ENCODE peak calls at places on chromosomes 5 and 9, in nine cellular contexts. V, D, F, W, Z, T, H, X and U are unnamed samples.

GRCh38 chr5:1172670-1173404 is 28.6 kb upstream of the SLC6A19 start:
- DNase-seq in V (no peak), D (no peak), F (no peak), W (no peak), Z (no peak), T (no peak), H (no peak), X (no peak), U (no peak)

GRCh38 chr5:151448038-151448985 is 909 bp downstream of the SLC36A1 start:
- DNase-seq in V (peak; percentile 57), D (no peak), F (no peak), W (no peak), Z (no peak), T (peak; percentile 32), H (no peak), X (peak; percentile 35), U (peak; percentile 14)

GRCh38 chr9:117916291-117916690 is 212.1 kb downstream of the TLR4 start:
- DNase-seq in V (no peak), D (no peak), F (no peak), W (no peak), Z (no peak), T (no peak), H (no peak), X (no peak), U (no peak)

GRCh38 chr5:172885594-172886340 is 51.7 kb downstream of the ERGIC1 start:
- DNase-seq in V (no peak), D (no peak), F (no peak), W (no peak), Z (peak; percentile 68), T (no peak), H (no peak), X (no peak), U (no peak)

GRCh38 chr9:130282000-130282700 is 16.6 kb downstream of the HMCN2 start:
- DNase-seq in V (no peak), D (no peak), F (no peak), W (no peak), Z (peak; percentile 84), T (no peak), H (no peak), X (no peak), U (no peak)

GRCh38 chr5:92729088-92729487 is 851.9 kb downstream of the NR2F1-AS1 start:
- DNase-seq in V (no peak), D (no peak), F (no peak), W (no peak), Z (no peak), T (no peak), H (no peak), X (no peak), U (no peak)

GRCh38 chr9:91296354-91296753 is 65.4 kb downstream of the AUH start:
- DNase-seq in V (no peak), D (no peak), F (no peak), W (no peak), Z (no peak), T (no peak), H (no peak), X (no peak), U (no peak)

GRCh38 chr9:135501261-135502167 is 1.0 kb downstream of the MRPS2 start:
- DNase-seq in V (no peak), D (no peak), F (no peak), W (no peak), Z (no peak), T (no peak), H (no peak), X (peak; percentile 92), U (no peak)

GRCh38 chr5:6812800-6813731 is 99.8 kb downstream of the TENT4A start:
- DNase-seq in V (peak; percentile 71), D (peak; percentile 36), F (no peak), W (no peak), Z (no peak), T (no peak), H (peak; percentile 80), X (peak; percentile 19), U (peak; percentile 85)

GRCh38 chr5:178826216-178826615 is 33.5 kb upstream of the ZNF354B start:
- DNase-seq in V (no peak), D (no peak), F (no peak), W (no peak), Z (no peak), T (no peak), H (no peak), X (no peak), U (no peak)

GRCh38 chr5:154386952-154387629 is 58.7 kb upstream of the SAP30L start:
- DNase-seq in V (no peak), D (no peak), F (no peak), W (no peak), Z (no peak), T (no peak), H (no peak), X (no peak), U (no peak)

GRCh38 chr5:154388842-154389241 is 57.0 kb upstream of the SAP30L start:
- DNase-seq in V (no peak), D (no peak), F (no peak), W (no peak), Z (no peak), T (no peak), H (no peak), X (no peak), U (no peak)

GRCh38 chr5:154380263-154380662 is 65.5 kb upstream of the SAP30L start:
- DNase-seq in V (no peak), D (no peak), F (no peak), W (no peak), Z (no peak), T (no peak), H (no peak), X (no peak), U (no peak)

GRCh38 chr5:154384480-154385235 is 61.1 kb upstream of the SAP30L start:
- DNase-seq in V (peak; percentile 83), D (no peak), F (no peak), W (no peak), Z (no peak), T (peak; percentile 96), H (no peak), X (no peak), U (no peak)

DNA sequence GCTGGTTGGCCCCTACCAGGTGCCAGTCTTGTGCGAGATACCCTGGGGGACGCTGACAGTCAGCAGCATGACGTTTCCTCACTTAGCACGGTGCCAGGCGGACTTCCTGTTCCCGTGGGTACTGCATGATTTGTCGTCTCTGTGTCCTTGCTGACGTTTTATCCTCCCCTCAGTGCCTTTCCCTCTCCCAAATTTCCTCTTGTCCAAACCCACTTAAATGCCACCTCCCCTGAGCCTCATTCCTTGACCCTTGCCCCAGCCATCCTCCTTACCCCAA is 60.6 kb upstream of the SAP30L start:
- DNase-seq in V (peak; percentile 84), D (no peak), F (no peak), W (peak; percentile 42), Z (no peak), T (peak; percentile 66), H (no peak), X (no peak), U (no peak)
- H3K4me3 ChIP-seq in V (no peak overlapping the region), D (no peak overlapping the region), F (no peak overlapping the region), W (no peak overlapping the region), Z (no peak overlapping the region), T (no peak overlapping the region), H (no peak overlapping the region), X (no peak overlapping the region), U (no peak overlapping the region)

GRCh38 chr5:8908055-8908683 is 637.7 kb downstream of the SEMA5A start:
- DNase-seq in V (peak; percentile 49), D (no peak), F (no peak), W (no peak), Z (no peak), T (peak; percentile 57), H (no peak), X (peak; percentile 63), U (peak; percentile 31)
- TF ChIP-seq CTCF in V (no peak), D (peak; percentile 43), F (peak; percentile 81), W (peak; percentile 46), Z (peak; percentile 20), T (peak; percentile 94), H (no peak), X (peak; percentile 80), U (peak; percentile 84)

GRCh38 chr9:137411670-137412380 is 11.1 kb downstream of the EXD3 start:
- DNase-seq in V (peak; percentile 75), D (peak; percentile 44), F (peak; percentile 75), W (no peak), Z (peak; percentile 84), T (peak; percentile 90), H (peak; percentile 74), X (peak; percentile 74), U (peak; percentile 90)
- H3K4me3 ChIP-seq in V (no peak overlapping the region), D (peak overlapping the region; percentile 56), F (peak overlapping the region; percentile 32), W (no peak overlapping the region), Z (peak overlapping the region; percentile 28), T (peak overlapping the region; percentile 16), H (no peak overlapping the region), X (no peak overlapping the region), U (no peak overlapping the region)

GRCh38 chr9:98315551-98316060 is 60.2 kb upstream of the TBC1D2 start:
- DNase-seq in V (peak; percentile 91), D (peak; percentile 15), F (peak; percentile 74), W (peak; percentile 82), Z (peak; percentile 80), T (peak; percentile 84), H (peak; percentile 85), X (peak; percentile 89), U (peak; percentile 84)

GRCh38 chr9:98318834-98319478 is 63.5 kb upstream of the TBC1D2 start:
- DNase-seq in V (no peak), D (no peak), F (no peak), W (no peak), Z (no peak), T (no peak), H (no peak), X (peak; percentile 47), U (peak; percentile 76)

GRCh38 chr9:98317134-98317857 is 61.8 kb upstream of the TBC1D2 start:
- DNase-seq in V (no peak), D (no peak), F (no peak), W (no peak), Z (no peak), T (no peak), H (no peak), X (peak; percentile 63), U (no peak)

GRCh38 chr9:98316445-98317133 is 61.1 kb upstream of the TBC1D2 start:
- DNase-seq in V (no peak), D (no peak), F (no peak), W (no peak), Z (no peak), T (no peak), H (no peak), X (no peak), U (no peak)

GRCh38 chr9:98318041-98318790 is 62.8 kb upstream of the TBC1D2 start:
- DNase-seq in V (no peak), D (no peak), F (no peak), W (no peak), Z (no peak), T (no peak), H (no peak), X (no peak), U (no peak)
- TF ChIP-seq CTCF in V (no peak), D (no peak), F (no peak), W (no peak), Z (no peak), T (no peak), H (no peak), X (no peak), U (no peak)

GRCh38 chr5:176533894-176534611 is 3.1 kb downstream of the RNF44 start:
- DNase-seq in V (peak; percentile 78), D (no peak), F (no peak), W (no peak), Z (peak; percentile 64), T (peak; percentile 65), H (no peak), X (peak; percentile 26), U (peak; percentile 44)
- H3K4me3 ChIP-seq in V (peak overlapping the region; percentile 61), D (peak overlapping the region; percentile 13), F (no peak overlapping the region), W (peak overlapping the region; percentile 19), Z (peak overlapping the region; percentile 77), T (peak overlapping the region; percentile 76), H (no peak overlapping the region), X (no peak overlapping the region), U (peak overlapping the region; percentile 22)